ENCODE peak calls at places on chromosomes 12 and 14, in four cellular contexts. K, E, B and U are unnamed samples.

GRCh38 chr12:68873316-68873715 is 59.7 kb downstream of the CPM start:
- DNase-seq in K (no peak), E (no peak), B (no peak), U (no peak)

GRCh38 chr12:7322599-7322998 is 18.7 kb downstream of the ACSM4 start:
- DNase-seq in B (no peak), K (no peak), E (no peak), U (no peak)

GRCh38 chr12:126663304-126664094 is 1598.3 kb downstream of the AACS start:
- DNase-seq in B (no peak), E (no peak), K (peak), U (peak)

GRCh38 chr14:77339407-77339806 is 18.6 kb downstream of the GSTZ1 start:
- DNase-seq in K (no peak), E (no peak), B (peak), U (no peak)

GRCh38 chr12:15774819-15775218 is 14.4 kb downstream of the EPS8 start:
- DNase-seq in K (no peak), B (peak), E (no peak), U (no peak)

GRCh38 chr12:46891306-46891705 is 65.5 kb upstream of the SLC38A4 start:
- DNase-seq in B (no peak), E (no peak), K (no peak), U (no peak)

GRCh38 chr12:9103050-9103854 is 12.5 kb downstream of the A2M start:
- DNase-seq in B (no peak), E (no peak), K (peak), U (no peak)

GRCh38 chr14:59632381-59632780 is 55.8 kb upstream of the CCDC175 start:
- DNase-seq in B (no peak), E (no peak), K (peak), U (peak)

GRCh38 chr12:19316420-19316819 is 122.9 kb upstream of the AEBP2 start:
- DNase-seq in K (no peak), B (no peak), E (no peak), U (no peak)

GRCh38 chr14:21525571-21525970 is 575 bp downstream of the SALL2 start:
- DNase-seq in B (no peak), K (no peak), E (no peak), U (no peak)

GRCh38 chr12:981956-982355 is 9.1 kb upstream of the ERC1 start:
- DNase-seq in B (no peak), E (no peak), K (no peak), U (no peak)

GRCh38 chr14:75262641-75263040 is 16.0 kb upstream of the FOS start:
- DNase-seq in B (no peak), K (no peak), E (no peak), U (no peak)

GRCh38 chr14:52837451-52837850 is 46.0 kb upstream of the GNPNAT1 start:
- DNase-seq in B (no peak), E (no peak), K (no peak), U (no peak)

GRCh38 chr12:79329933-79330332 is 360.8 kb downstream of the PAWR start:
- DNase-seq in K (no peak), E (no peak), B (no peak), U (no peak)

GRCh38 chr12:131511391-131511802 is 199.5 kb upstream of the SFSWAP start:
- DNase-seq in B (no peak), E (peak), K (peak), U (peak)

GRCh38 chr12:2299207-2299606 is 246.4 kb downstream of the CACNA1C start:
- DNase-seq in E (no peak), B (no peak), K (no peak), U (no peak)

GRCh38 chr14:55116246-55117030 is 12.6 kb upstream of the LGALS3 start:
- DNase-seq in E (no peak), B (no peak), K (no peak), U (no peak)

GRCh38 chr12:121388421-121388981 is 11.4 kb upstream of the RNF34 start:
- DNase-seq in K (no peak), E (no peak), B (no peak), U (no peak)

GRCh38 chr12:4134833-4135597 is 138.5 kb upstream of the CCND2 start:
- DNase-seq in B (no peak), E (no peak), K (no peak), U (no peak)

GRCh38 chr12:119931402-119931801 is 54.3 kb upstream of the CIT start:
- DNase-seq in E (no peak), K (no peak), B (no peak), U (no peak)